ENCODE peak calls at places on chromosomes 16 and 17, in six cellular contexts. H is adrenal gland; C is suprapubic skin; L is CD8-positive, alpha-beta memory T cell; X is psoas muscle; K is HCT116. B is an unnamed sample. For H3K36me3 and H3K27me3, the result is how much of the 10 kb centered on the place peaks cover.

GRCh38 chr16:69166946-69167930 is 19.7 kb upstream of the SNTB2 start:
- DNase-seq in H (no peak), C (no peak), L (no peak), X (no peak), K (no peak), B (no peak)

GRCh38 chr17:36665417-36665816 is 64.0 kb downstream of the MRM1 start:
- DNase-seq in H (no peak), C (no peak), L (no peak), X (no peak), K (no peak), B (no peak)

GRCh38 chr16:67158637-67159600 is 790 bp downstream of the TRADD start:
- DNase-seq in H (peak), C (no peak), L (peak), X (no peak), K (no peak), B (no peak)

GRCh38 chr17:48604770-48605329 is at the start of gene HOXB6:
- DNase-seq in H (peak), C (no peak), L (no peak), X (no peak), K (no peak), B (peak)

GRCh38 chr17:45425125-45425983 is 7.3 kb downstream of the ARHGAP27 start:
- DNase-seq in H (no peak), C (no peak), L (no peak), X (no peak), K (peak), B (peak)

GRCh38 chr17:68600881-68601564 is at the start of gene FAM20A:
- DNase-seq in H (peak), C (peak), L (no peak), X (peak), K (no peak), B (no peak)

GRCh38 chr16:86449377-86450095 is 60.8 kb upstream of the FOXF1 start:
- DNase-seq in H (no peak), C (no peak), L (no peak), X (no peak), K (no peak), B (no peak)

GRCh38 chr17:64262125-64262421 is 987 bp downstream of the TEX2 start:
- DNase-seq in H (no peak), C (no peak), L (no peak), X (no peak), K (no peak), B (no peak)

GRCh38 chr16:33059206-33059605 is 134.8 kb upstream of the TP53TG3C start:
- DNase-seq in H (no peak), C (no peak), L (no peak), X (no peak), K (no peak), B (no peak)
- H3K4me3 ChIP-seq in H (no peak), C (no peak), L (no peak), X (no peak), K (no peak), B (no peak)

DNA sequence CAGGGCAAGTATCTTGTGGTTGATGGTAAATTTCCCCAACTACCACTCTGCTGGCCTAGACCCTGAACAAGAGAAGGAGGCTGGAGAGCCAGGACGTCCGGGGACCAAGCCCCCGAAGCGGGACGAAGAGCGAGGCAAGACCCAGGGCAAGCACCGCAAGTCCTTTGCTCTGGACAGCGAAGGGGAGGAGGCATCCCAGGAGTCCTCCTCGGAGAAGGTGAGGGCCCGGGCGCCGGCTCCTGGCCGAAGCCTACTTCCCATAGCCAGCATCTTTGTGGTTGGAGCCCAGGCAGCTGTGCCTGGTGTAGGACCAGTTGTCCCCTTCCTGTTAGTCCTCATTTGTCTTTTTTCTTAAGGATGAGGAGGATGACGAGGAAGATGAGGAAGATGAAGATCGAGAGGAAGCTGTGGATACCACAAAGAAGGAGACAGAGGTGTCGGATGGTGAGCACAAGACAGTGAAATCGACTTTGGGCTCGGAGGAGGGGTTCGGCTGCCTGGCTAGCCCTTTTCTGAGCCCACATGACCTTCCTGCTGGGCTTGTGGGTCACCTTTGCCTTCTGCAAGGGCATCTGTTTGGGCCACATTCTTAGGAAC is 11.8 kb downstream of the SETD1A start:
- DNase-seq in H (no peak), C (no peak), L (no peak), X (no peak), K (no peak), B (no peak)
- H3K36me3 ChIP-seq in H (under half), C (half or more), L (half or more), X (half or more), K (half or more), B (under half)

DNA sequence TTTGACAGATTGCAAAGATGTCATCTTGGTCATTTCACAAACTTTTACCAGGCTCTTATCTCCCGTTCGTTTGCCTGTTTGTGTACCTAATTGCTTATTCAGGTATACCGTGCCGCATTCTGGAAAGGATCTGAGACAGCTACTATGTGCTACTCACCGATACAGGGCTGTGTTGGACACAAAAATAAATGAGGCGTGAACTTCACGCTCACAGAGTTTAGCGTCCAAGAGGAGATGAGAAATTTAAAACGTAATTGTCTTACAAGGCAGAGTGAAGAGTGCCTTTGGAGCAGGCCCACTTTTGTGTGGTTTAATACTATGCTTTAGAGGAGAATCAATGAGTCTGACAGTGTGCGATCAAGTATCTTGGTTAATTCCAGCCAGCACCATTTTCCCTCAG is 26.7 kb downstream of the MAF start:
- DNase-seq in H (no peak), C (no peak), L (no peak), X (no peak), K (no peak), B (no peak)
- H3K27me3 ChIP-seq in H (under half), C (under half), L (under half), X (under half), K (under half), B (under half)

DNA sequence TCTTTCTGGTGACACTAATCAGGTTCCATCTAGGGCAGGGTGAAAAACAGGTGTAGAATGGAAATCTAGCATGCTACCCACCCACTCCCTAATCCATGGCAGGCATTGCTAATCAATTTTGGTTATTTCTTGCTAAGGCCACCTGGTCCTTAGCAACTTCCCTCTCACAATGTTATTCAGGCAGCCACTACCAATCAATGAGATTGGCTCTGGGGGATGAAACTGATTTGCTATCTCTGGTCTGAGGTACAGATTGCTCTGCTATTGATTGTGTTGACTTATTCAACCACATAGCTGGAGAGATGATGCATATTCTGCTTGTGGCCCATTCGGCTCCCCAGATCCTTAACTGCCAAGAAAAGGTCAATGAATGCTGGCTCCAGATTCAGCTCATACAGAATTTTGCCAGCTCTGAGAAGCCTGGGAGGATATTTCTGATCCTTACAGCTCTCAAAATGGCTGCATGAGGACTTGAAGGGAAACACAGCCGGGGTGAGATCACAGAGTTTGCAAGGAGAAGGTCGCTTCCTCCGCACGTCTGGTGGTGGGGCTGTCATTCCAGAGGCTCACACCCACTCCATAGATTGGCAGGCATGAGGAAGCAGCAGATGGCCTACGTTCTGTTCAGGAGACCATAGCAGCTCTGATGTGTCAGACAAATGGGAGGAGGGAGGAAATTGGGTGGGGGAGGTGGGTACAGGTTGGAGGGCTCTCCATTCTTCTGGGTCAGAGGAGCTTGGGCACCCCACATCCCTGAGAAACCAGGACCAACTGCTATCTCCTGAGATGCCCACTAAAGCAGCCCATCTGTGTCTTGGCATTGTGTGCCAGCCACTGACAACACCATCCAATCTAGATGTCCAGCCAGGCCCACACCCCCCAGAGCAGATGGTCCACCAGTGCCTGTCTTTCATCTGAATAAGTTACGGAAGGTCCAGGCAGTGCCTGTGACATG is 22.3 kb downstream of the SEZ6 start:
- DNase-seq in H (no peak), C (no peak), L (no peak), X (no peak), K (no peak), B (no peak)
- H3K4me3 ChIP-seq in H (no peak), C (no peak), L (no peak), X (no peak), K (no peak), B (no peak)

GRCh38 chr17:20235747-20236146 is 226.6 kb downstream of the SPECC1 start:
- DNase-seq in H (no peak), C (no peak), L (no peak), X (no peak), K (no peak), B (no peak)

GRCh38 chr17:20232611-20233010 is 223.5 kb downstream of the SPECC1 start:
- DNase-seq in H (peak), C (no peak), L (no peak), X (no peak), K (no peak), B (no peak)

GRCh38 chr17:20241855-20242254 is 225.5 kb downstream of the LGALS9B start:
- DNase-seq in H (no peak), C (no peak), L (no peak), X (no peak), K (no peak), B (no peak)

GRCh38 chr17:20234266-20234665 is 225.1 kb downstream of the SPECC1 start:
- DNase-seq in H (no peak), C (no peak), L (no peak), X (no peak), K (no peak), B (no peak)

GRCh38 chr17:20236586-20237227 is 227.5 kb downstream of the SPECC1 start:
- DNase-seq in H (no peak), C (no peak), L (no peak), X (no peak), K (no peak), B (no peak)
- H3K36me3 ChIP-seq in H (under half), C (under half), L (under half), X (under half), K (under half), B (under half)

GRCh38 chr16:89357055-89357454 is 133.3 kb downstream of the ANKRD11 start:
- DNase-seq in H (no peak), C (no peak), L (no peak), X (no peak), K (no peak), B (no peak)

GRCh38 chr16:89354325-89354724 is 136.0 kb downstream of the ANKRD11 start:
- DNase-seq in H (no peak), C (no peak), L (no peak), X (no peak), K (no peak), B (no peak)

GRCh38 chr16:89357460-89357859 is 132.9 kb downstream of the ANKRD11 start:
- DNase-seq in H (peak), C (no peak), L (no peak), X (peak), K (no peak), B (no peak)

GRCh38 chr16:89355036-89355435 is 135.3 kb downstream of the ANKRD11 start:
- DNase-seq in H (no peak), C (no peak), L (no peak), X (no peak), K (no peak), B (no peak)

GRCh38 chr16:89355686-89356085 is 134.7 kb downstream of the ANKRD11 start:
- DNase-seq in H (no peak), C (no peak), L (no peak), X (no peak), K (no peak), B (no peak)
- H3K27me3 ChIP-seq in H (under half), C (under half), L (under half), X (under half), K (under half), B (under half)

GRCh38 chr16:70527315-70527996 is 3.8 kb downstream of the SF3B3 start:
- DNase-seq in H (no peak), C (no peak), L (no peak), X (no peak), K (no peak), B (no peak)
- H3K4me3 ChIP-seq in H (no peak), C (no peak), L (no peak), X (peak), K (no peak), B (no peak)

B was measured in kidney epithelial cell.